ENCODE peak calls at places on chromosomes 16 and 17, in eight cellular contexts. Y is brain microvascular endothelial cell, Z is heart right ventricle, X is kidney, E is foreskin keratinocyte, U is transverse colon, Q is GM10248, R is IMR-90. S is an unnamed sample.

GRCh38 chr17:17326275-17326875 is 23.2 kb downstream of the NT5M start:
- DNase-seq in R (no peak), X (peak; percentile 18), Q (peak; percentile 5), Y (no peak), E (no peak), Z (no peak), U (no peak), S (no peak)

GRCh38 chr16:77977336-77977735 is 45.0 kb upstream of the CLEC3A start:
- DNase-seq in R (no peak), X (no peak), Q (no peak), U (no peak), Z (no peak), Y (no peak), E (no peak), S (no peak)

GRCh38 chr17:49722066-49722465 is 14.3 kb upstream of the SLC35B1 start:
- DNase-seq in Z (no peak), Y (no peak), Q (no peak), R (no peak), X (no peak), U (no peak), E (no peak), S (no peak)

GRCh38 chr16:25700547-25700946 is 8.8 kb downstream of the HS3ST4 start:
- DNase-seq in Q (no peak), Z (no peak), E (no peak), X (no peak), Y (no peak), R (no peak), U (no peak), S (no peak)

GRCh38 chr17:42068979-42069378 is 18.6 kb upstream of the C17orf113 start:
- DNase-seq in R (no peak), E (peak; percentile 18), X (no peak), Z (no peak), Q (no peak), U (no peak), Y (no peak), S (no peak)

GRCh38 chr17:43673516-43674323 is 12.0 kb upstream of the MEOX1 start:
- DNase-seq in Z (peak; percentile 73), Q (peak; percentile 70), U (peak; percentile 80), R (peak; percentile 60), X (no peak), E (peak; percentile 47), Y (peak; percentile 68), S (peak; percentile 88)

GRCh38 chr17:31433091-31433790 is 41.8 kb downstream of the RAB11FIP4 start:
- DNase-seq in X (peak; percentile 63), Z (no peak), U (no peak), Y (no peak), R (no peak), Q (no peak), E (no peak), S (peak; percentile 38)

GRCh38 chr16:89060207-89060794 is 33.4 kb upstream of the ACSF3 start:
- DNase-seq in X (no peak), E (no peak), Y (no peak), Q (peak; percentile 83), R (no peak), Z (no peak), U (no peak), S (peak; percentile 47)

GRCh38 chr17:17567631-17568030 is 23.9 kb downstream of the PEMT start:
- DNase-seq in X (no peak), E (no peak), U (no peak), Q (no peak), Z (peak; percentile 73), Y (no peak), R (peak; percentile 17), S (no peak)

GRCh38 chr16:14284930-14285541 is 213.9 kb downstream of the MRTFB start:
- DNase-seq in Y (peak; percentile 61), Q (peak; percentile 40), U (peak; percentile 67), E (peak; percentile 75), R (no peak), Z (no peak), X (peak; percentile 86), S (peak; percentile 74)

GRCh38 chr16:64478258-64478906 is 643.5 kb downstream of the CDH11 start:
- DNase-seq in X (no peak), R (peak; percentile 54), U (no peak), Q (no peak), Z (no peak), E (no peak), Y (peak; percentile 81), S (no peak)

GRCh38 chr17:13311301-13311700 is 290.4 kb downstream of the HS3ST3A1 start:
- DNase-seq in U (no peak), Q (no peak), Y (no peak), R (peak; percentile 12), Z (no peak), E (no peak), X (no peak), S (no peak)

GRCh38 chr17:980406-981291 is 1.1 kb upstream of the NXN start:
- DNase-seq in X (peak; percentile 90), Z (peak; percentile 59), E (peak; percentile 72), Y (peak; percentile 72), U (peak; percentile 81), R (peak; percentile 82), Q (peak; percentile 79), S (peak; percentile 84)

GRCh38 chr16:1673424-1674151 is 4.5 kb upstream of the JPT2 start:
- DNase-seq in R (no peak), Y (no peak), X (no peak), U (no peak), Z (no peak), E (no peak), Q (no peak), S (no peak)
- TF ChIP-seq CTCF in R (no peak), Y (no peak), X (no peak), U (no peak), Z (no peak), E (no peak), Q (no peak), S (no peak)

GRCh38 chr17:36673637-36674277 is 72.4 kb downstream of the MRM1 start:
- DNase-seq in Q (no peak), X (no peak), Y (no peak), E (no peak), U (no peak), R (no peak), Z (no peak), S (peak; percentile 8)

GRCh38 chr17:36674278-36674650 is 72.9 kb downstream of the MRM1 start:
- DNase-seq in X (no peak), Y (no peak), E (no peak), Z (no peak), Q (no peak), R (no peak), U (peak; percentile 20), S (peak; percentile 73)

GRCh38 chr17:36671144-36671543 is 69.8 kb downstream of the MRM1 start:
- DNase-seq in Z (no peak), Q (no peak), X (no peak), Y (no peak), U (no peak), R (no peak), E (no peak), S (no peak)

GRCh38 chr17:36675250-36675649 is 73.9 kb downstream of the MRM1 start:
- DNase-seq in Y (no peak), Q (no peak), X (no peak), E (no peak), U (peak; percentile 14), Z (no peak), R (no peak), S (peak; percentile 42)

DNA sequence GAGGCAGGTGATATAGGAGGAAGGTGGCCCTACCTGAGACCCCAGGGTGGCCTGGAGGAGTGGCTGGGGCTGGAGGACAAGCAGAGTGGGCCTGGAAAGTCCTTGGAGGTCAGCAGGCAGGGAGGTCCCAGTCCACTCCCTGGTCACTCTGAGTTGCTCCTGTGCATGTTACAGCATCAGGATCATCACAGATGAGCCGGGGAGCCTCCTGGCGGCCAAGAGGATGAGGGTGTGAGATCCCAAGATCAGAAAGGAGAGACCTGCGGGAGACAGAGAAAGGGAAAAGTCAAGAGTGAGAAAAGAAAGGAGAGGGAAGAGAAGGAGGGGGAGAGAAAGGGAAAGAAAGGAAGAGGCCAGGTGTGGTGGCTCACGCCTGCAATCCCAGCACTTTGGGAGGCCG is 71.7 kb downstream of the MRM1 start:
- DNase-seq in E (no peak), Q (no peak), X (no peak), U (no peak), Z (no peak), Y (no peak), R (no peak), S (no peak)
- TF ChIP-seq CTCF in E (no peak), Q (no peak), X (no peak), U (no peak), Z (no peak), Y (no peak), R (no peak), S (no peak)

GRCh38 chr16:54286330-54287017 is at the start of gene IRX3:
- DNase-seq in E (peak; percentile 86), Z (peak; percentile 89), U (peak; percentile 13), Y (peak; percentile 63), X (peak; percentile 96), Q (no peak), R (peak; percentile 4), S (no peak)
- TF ChIP-seq CTCF in E (no peak), Z (no peak), U (no peak), Y (no peak), X (no peak), Q (no peak), R (no peak), S (no peak)

GRCh38 chr16:72099377-72099818 is 5.8 kb downstream of the DHX38 start:
- DNase-seq in E (peak; percentile 33), U (peak; percentile 27), Y (peak; percentile 68), Z (no peak), Q (peak; percentile 66), R (peak; percentile 49), X (no peak), S (peak; percentile 72)
- TF ChIP-seq CTCF in E (peak; percentile 70), U (peak; percentile 45), Y (peak; percentile 69), Z (peak; percentile 63), Q (peak; percentile 53), R (peak; percentile 55), X (peak; percentile 61), S (peak; percentile 60)

DNA sequence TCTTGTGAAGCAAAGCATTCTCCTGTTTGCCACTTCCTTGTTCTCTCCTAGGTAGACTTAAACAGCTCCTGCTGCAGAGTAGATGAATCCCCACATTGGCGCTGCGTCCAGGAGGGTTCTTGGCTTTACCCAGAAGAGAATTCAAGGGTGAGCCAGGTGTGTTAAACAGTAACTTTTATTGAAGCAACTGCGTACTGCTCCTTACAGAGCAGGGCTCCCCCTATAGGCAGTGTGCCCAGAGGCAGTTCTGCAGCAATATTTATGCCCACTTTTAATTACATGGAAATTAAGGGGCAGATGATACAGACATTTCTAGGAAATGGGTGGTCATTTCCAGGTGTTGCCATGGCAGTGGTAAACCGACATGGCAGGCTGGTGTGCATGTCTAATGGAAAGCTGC is 987.6 kb upstream of the RBFOX1 start:
- DNase-seq in U (no peak), R (no peak), Y (no peak), Z (no peak), X (no peak), Q (no peak), E (no peak), S (no peak)
- TF ChIP-seq CTCF in U (peak; percentile 12), R (no peak), Y (peak; percentile 7), Z (no peak), X (no peak), Q (no peak), E (no peak), S (no peak)

S was measured in activated CD8-positive, alpha-beta T cell treated with anti-CD3 and anti-CD28 coated beads for 36 hours.